ENCODE peak calls at places on chromosomes 2 and 18, in five cellular contexts. One of them, this sample, is unnamed.

GRCh38 chr18:55912919-55913318 is 324.9 kb upstream of the TCF4 start:
- DNase-seq in B cell: no peak
- DNase-seq in sigmoid colon: no peak
- DNase-seq in CD8-positive, alpha-beta T cell: no peak
- DNase-seq in HFF-Myc: no peak
- DNase-seq in this sample: no peak

GRCh38 chr2:52416340-52416739 is 1351.3 kb upstream of the CHAC2 start:
- DNase-seq in B cell: no peak
- DNase-seq in sigmoid colon: no peak
- DNase-seq in CD8-positive, alpha-beta T cell: no peak
- DNase-seq in HFF-Myc: no peak
- DNase-seq in this sample: no peak

GRCh38 chr2:67565761-67566160 is 168.6 kb downstream of the ETAA1 start:
- DNase-seq in B cell: no peak
- DNase-seq in sigmoid colon: no peak
- DNase-seq in CD8-positive, alpha-beta T cell: no peak
- DNase-seq in HFF-Myc: peak; percentile 38
- DNase-seq in this sample: no peak

GRCh38 chr2:188475945-188476344 is 184.3 kb downstream of the GULP1 start:
- DNase-seq in B cell: no peak
- DNase-seq in sigmoid colon: no peak
- DNase-seq in CD8-positive, alpha-beta T cell: no peak
- DNase-seq in HFF-Myc: peak; percentile 61
- DNase-seq in this sample: no peak

GRCh38 chr2:19244460-19245363 is 113.7 kb downstream of the OSR1 start:
- DNase-seq in B cell: no peak
- DNase-seq in sigmoid colon: no peak
- DNase-seq in CD8-positive, alpha-beta T cell: no peak
- DNase-seq in HFF-Myc: no peak
- DNase-seq in this sample: no peak

GRCh38 chr2:71465356-71465755 is 12.0 kb downstream of the DYSF start:
- DNase-seq in B cell: no peak
- DNase-seq in sigmoid colon: no peak
- DNase-seq in CD8-positive, alpha-beta T cell: no peak
- DNase-seq in HFF-Myc: no peak
- DNase-seq in this sample: no peak

GRCh38 chr2:203936535-203936934 is at the start of gene ICOS:
- DNase-seq in B cell: no peak
- DNase-seq in sigmoid colon: no peak
- DNase-seq in CD8-positive, alpha-beta T cell: no peak
- DNase-seq in HFF-Myc: no peak
- DNase-seq in this sample: no peak

GRCh38 chr2:52222128-52222527 is 1190.2 kb upstream of the NRXN1 start:
- DNase-seq in B cell: no peak
- DNase-seq in sigmoid colon: no peak
- DNase-seq in CD8-positive, alpha-beta T cell: no peak
- DNase-seq in HFF-Myc: no peak
- DNase-seq in this sample: no peak

GRCh38 chr2:43099797-43100196 is 126.6 kb downstream of the ZFP36L2 start:
- DNase-seq in B cell: no peak
- DNase-seq in sigmoid colon: no peak
- DNase-seq in CD8-positive, alpha-beta T cell: no peak
- DNase-seq in HFF-Myc: no peak
- DNase-seq in this sample: no peak

GRCh38 chr2:38947241-38948239 is 57.9 kb downstream of the ARHGEF33 start:
- DNase-seq in B cell: peak; percentile 69
- DNase-seq in sigmoid colon: peak; percentile 79
- DNase-seq in CD8-positive, alpha-beta T cell: peak; percentile 68
- DNase-seq in HFF-Myc: no peak
- DNase-seq in this sample: no peak

GRCh38 chr2:213016984-213017351 is 134.4 kb downstream of the IKZF2 start:
- DNase-seq in B cell: no peak
- DNase-seq in sigmoid colon: no peak
- DNase-seq in CD8-positive, alpha-beta T cell: no peak
- DNase-seq in HFF-Myc: no peak
- DNase-seq in this sample: no peak

GRCh38 chr2:75801234-75801982 is 90.7 kb upstream of the GCFC2 start:
- DNase-seq in B cell: no peak
- DNase-seq in sigmoid colon: no peak
- DNase-seq in CD8-positive, alpha-beta T cell: no peak
- DNase-seq in HFF-Myc: no peak
- DNase-seq in this sample: no peak

GRCh38 chr2:66305714-66306113 is 129.2 kb upstream of the MEIS1 start:
- DNase-seq in B cell: no peak
- DNase-seq in sigmoid colon: peak; percentile 89
- DNase-seq in CD8-positive, alpha-beta T cell: no peak
- DNase-seq in HFF-Myc: no peak
- DNase-seq in this sample: no peak

GRCh38 chr2:20182241-20182931 is 42.5 kb downstream of the SDC1 start:
- DNase-seq in B cell: no peak
- DNase-seq in sigmoid colon: peak; percentile 45
- DNase-seq in CD8-positive, alpha-beta T cell: no peak
- DNase-seq in HFF-Myc: no peak
- DNase-seq in this sample: no peak

GRCh38 chr2:109402180-109402579 is 211.6 kb downstream of the SEPTIN10 start:
- DNase-seq in B cell: no peak
- DNase-seq in sigmoid colon: no peak
- DNase-seq in CD8-positive, alpha-beta T cell: no peak
- DNase-seq in HFF-Myc: no peak
- DNase-seq in this sample: no peak
- TF ChIP-seq CTCF in B cell: no peak
- TF ChIP-seq CTCF in sigmoid colon: no peak
- TF ChIP-seq CTCF in CD8-positive, alpha-beta T cell: no peak
- TF ChIP-seq CTCF in HFF-Myc: no peak
- TF ChIP-seq CTCF in this sample: no peak

GRCh38 chr18:49021433-49022129 is 70.8 kb upstream of the SMAD7 start:
- DNase-seq in B cell: no peak
- DNase-seq in sigmoid colon: no peak
- DNase-seq in CD8-positive, alpha-beta T cell: peak; percentile 55
- DNase-seq in HFF-Myc: no peak
- DNase-seq in this sample: peak; percentile 69
- TF ChIP-seq CTCF in B cell: no peak
- TF ChIP-seq CTCF in sigmoid colon: no peak
- TF ChIP-seq CTCF in CD8-positive, alpha-beta T cell: no peak
- TF ChIP-seq CTCF in HFF-Myc: peak; percentile 54
- TF ChIP-seq CTCF in this sample: peak; percentile 55

GRCh38 chr2:100713106-100713505 is 106.8 kb upstream of the NPAS2 start:
- DNase-seq in B cell: no peak
- DNase-seq in sigmoid colon: no peak
- DNase-seq in CD8-positive, alpha-beta T cell: no peak
- DNase-seq in HFF-Myc: no peak
- DNase-seq in this sample: no peak

GRCh38 chr2:100721693-100722092 is 98.2 kb upstream of the NPAS2 start:
- DNase-seq in B cell: no peak
- DNase-seq in sigmoid colon: no peak
- DNase-seq in CD8-positive, alpha-beta T cell: no peak
- DNase-seq in HFF-Myc: no peak
- DNase-seq in this sample: no peak

GRCh38 chr2:100722125-100722524 is 97.8 kb upstream of the NPAS2 start:
- DNase-seq in B cell: no peak
- DNase-seq in sigmoid colon: no peak
- DNase-seq in CD8-positive, alpha-beta T cell: no peak
- DNase-seq in HFF-Myc: no peak
- DNase-seq in this sample: no peak

DNA sequence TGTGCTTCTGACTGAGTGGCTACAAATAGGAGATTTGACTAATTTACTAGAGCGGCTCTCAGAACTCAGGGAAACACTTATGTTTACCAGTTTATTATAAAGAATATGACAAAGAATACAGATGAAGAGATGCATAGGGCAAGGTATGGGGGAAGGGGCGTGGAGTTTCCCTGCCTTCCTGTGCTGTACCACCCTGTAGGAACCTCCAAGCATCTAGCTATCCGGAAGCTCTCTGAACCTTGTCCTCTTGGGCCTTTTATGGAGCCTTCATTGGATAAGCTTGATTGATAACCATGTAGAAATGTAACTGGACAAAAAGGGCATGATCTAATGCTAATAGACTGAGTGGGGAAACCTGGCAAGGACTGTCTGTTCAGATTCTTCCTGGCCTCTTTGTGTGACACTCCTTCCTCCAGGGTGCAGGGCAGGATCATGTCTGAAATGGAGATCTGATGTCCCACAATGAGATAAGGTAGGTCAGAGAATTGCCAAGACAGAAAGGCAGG is 101.8 kb upstream of the NPAS2 start:
- DNase-seq in B cell: no peak
- DNase-seq in sigmoid colon: no peak
- DNase-seq in CD8-positive, alpha-beta T cell: no peak
- DNase-seq in HFF-Myc: no peak
- DNase-seq in this sample: no peak
- TF ChIP-seq CTCF in B cell: no peak
- TF ChIP-seq CTCF in sigmoid colon: no peak
- TF ChIP-seq CTCF in CD8-positive, alpha-beta T cell: no peak
- TF ChIP-seq CTCF in HFF-Myc: no peak
- TF ChIP-seq CTCF in this sample: no peak

GRCh38 chr2:224930990-224931389 is 111.3 kb downstream of the DOCK10 start:
- DNase-seq in B cell: no peak
- DNase-seq in sigmoid colon: no peak
- DNase-seq in CD8-positive, alpha-beta T cell: no peak
- DNase-seq in HFF-Myc: no peak
- DNase-seq in this sample: no peak
- TF ChIP-seq CTCF in B cell: peak; percentile 66
- TF ChIP-seq CTCF in sigmoid colon: no peak
- TF ChIP-seq CTCF in CD8-positive, alpha-beta T cell: peak; percentile 47
- TF ChIP-seq CTCF in HFF-Myc: peak; percentile 4
- TF ChIP-seq CTCF in this sample: no peak

GRCh38 chr18:8416212-8417019 is 192.8 kb upstream of the RAB12 start:
- DNase-seq in B cell: no peak
- DNase-seq in sigmoid colon: no peak
- DNase-seq in CD8-positive, alpha-beta T cell: no peak
- DNase-seq in HFF-Myc: no peak
- DNase-seq in this sample: no peak
- TF ChIP-seq CTCF in B cell: no peak
- TF ChIP-seq CTCF in sigmoid colon: no peak
- TF ChIP-seq CTCF in CD8-positive, alpha-beta T cell: no peak
- TF ChIP-seq CTCF in HFF-Myc: no peak
- TF ChIP-seq CTCF in this sample: no peak

GRCh38 chr2:168687314-168687713 is 115.1 kb upstream of the NOSTRIN start:
- DNase-seq in B cell: no peak
- DNase-seq in sigmoid colon: no peak
- DNase-seq in CD8-positive, alpha-beta T cell: no peak
- DNase-seq in HFF-Myc: no peak
- DNase-seq in this sample: no peak
- TF ChIP-seq CTCF in B cell: peak; percentile 45
- TF ChIP-seq CTCF in sigmoid colon: no peak
- TF ChIP-seq CTCF in CD8-positive, alpha-beta T cell: peak; percentile 38
- TF ChIP-seq CTCF in HFF-Myc: no peak
- TF ChIP-seq CTCF in this sample: peak; percentile 18

DNA sequence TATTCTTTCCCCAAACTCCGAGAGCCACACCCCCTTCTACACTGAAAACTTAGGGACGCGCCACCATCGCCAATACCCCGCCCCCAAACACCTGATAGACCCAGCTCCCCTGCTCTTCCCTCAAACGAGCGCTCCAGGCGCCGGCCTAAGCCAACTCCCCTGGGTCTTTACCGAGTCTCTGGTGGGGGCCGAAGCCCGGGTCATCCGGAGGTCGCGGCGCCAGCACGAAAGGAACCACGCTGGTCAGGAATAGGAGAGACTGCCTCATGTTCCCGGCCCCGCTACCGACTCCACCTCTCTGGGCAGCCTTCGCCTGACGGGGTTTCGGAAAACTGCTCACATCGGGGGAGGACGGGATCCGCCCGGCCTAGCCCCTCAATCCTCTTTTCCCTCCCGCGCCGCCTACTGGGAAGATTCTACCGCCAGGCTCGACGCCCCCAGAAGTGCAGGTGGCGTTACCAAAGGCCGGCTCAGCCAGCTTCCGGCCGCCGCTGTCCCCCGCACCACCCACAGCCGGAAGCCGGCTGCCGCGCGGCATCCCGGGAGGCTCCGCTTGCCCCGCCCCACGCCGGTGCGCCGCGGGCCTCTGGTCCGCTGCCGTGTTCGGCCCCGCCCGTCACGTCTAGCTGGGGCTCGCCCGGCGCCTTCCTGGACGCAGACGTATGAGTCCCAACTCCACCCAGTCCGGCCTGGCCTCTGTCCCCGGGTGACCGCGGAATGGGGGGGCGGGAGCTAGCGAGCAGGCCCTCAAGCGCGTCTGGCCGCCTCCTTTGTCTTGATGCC is at the start of gene ADAM17:
- DNase-seq in B cell: peak; percentile 88
- DNase-seq in sigmoid colon: peak; percentile 98
- DNase-seq in CD8-positive, alpha-beta T cell: peak; percentile 91
- DNase-seq in HFF-Myc: peak; percentile 73
- DNase-seq in this sample: peak; percentile 97
- TF ChIP-seq CTCF in B cell: peak; percentile 33
- TF ChIP-seq CTCF in sigmoid colon: peak; percentile 67
- TF ChIP-seq CTCF in CD8-positive, alpha-beta T cell: no peak
- TF ChIP-seq CTCF in HFF-Myc: peak; percentile 51
- TF ChIP-seq CTCF in this sample: peak; percentile 71